ENCODE peak calls at places on chromosomes 7 and 10, in four cellular contexts. P is neural progenitor cell, W is gastrocnemius medialis, D is endothelial cell of umbilical vein. Z is an unnamed sample.

GRCh38 chr10:43809211-43809930 is 160.7 kb upstream of the ZNF32 start:
- DNase-seq in P (no peak), W (no peak), D (peak; percentile 52), Z (no peak)

GRCh38 chr7:156675721-156676120 is 35.1 kb downstream of the RNF32 start:
- DNase-seq in P (no peak), D (no peak), W (no peak), Z (no peak)

GRCh38 chr7:17021205-17021604 is 139.4 kb upstream of the AGR3 start:
- DNase-seq in P (no peak), D (no peak), W (no peak), Z (no peak)

GRCh38 chr10:128186959-128187787 is 61.0 kb upstream of the MKI67 start:
- DNase-seq in P (no peak), W (no peak), D (no peak), Z (no peak)

GRCh38 chr7:141231018-141231792 is 157.3 kb downstream of the TMEM178B start:
- DNase-seq in W (no peak), P (peak; percentile 72), D (no peak), Z (no peak)

GRCh38 chr10:75165684-75166622 is 44.6 kb upstream of the VDAC2 start:
- DNase-seq in W (no peak), D (no peak), P (no peak), Z (no peak)

GRCh38 chr7:30446266-30446665 is 32.3 kb downstream of the NOD1 start:
- DNase-seq in P (no peak), W (no peak), D (no peak), Z (no peak)

GRCh38 chr10:130973127-130973839 is 338.2 kb downstream of the TCERG1L start:
- DNase-seq in P (no peak), W (no peak), D (no peak), Z (no peak)

GRCh38 chr7:77771901-77772300 is 26.3 kb downstream of the TMEM60 start:
- DNase-seq in D (no peak), W (no peak), P (no peak), Z (no peak)

GRCh38 chr10:80410578-80411145 is 2.3 kb downstream of the PRXL2A start:
- DNase-seq in D (peak; percentile 61), W (no peak), P (no peak), Z (no peak)

GRCh38 chr10:126135177-126135576 is 238.8 kb downstream of the FANK1 start:
- DNase-seq in P (peak; percentile 52), D (no peak), W (no peak), Z (no peak)

GRCh38 chr7:135386181-135386580 is 123.7 kb downstream of the CNOT4 start:
- DNase-seq in W (no peak), D (peak; percentile 6), P (no peak), Z (no peak)

GRCh38 chr10:94963901-94964300 is 25.4 kb downstream of the CYP2C9 start:
- DNase-seq in D (peak; percentile 19), W (no peak), P (peak; percentile 90), Z (no peak)

GRCh38 chr10:100508691-100509150 is 10.9 kb downstream of the SEC31B start:
- DNase-seq in P (peak; percentile 81), D (peak; percentile 73), W (no peak), Z (no peak)

GRCh38 chr7:128352636-128353035 is 8.9 kb downstream of the PRRT4 start:
- DNase-seq in W (no peak), D (no peak), P (no peak), Z (no peak)

GRCh38 chr7:88230646-88231045 is 10.8 kb upstream of the SRI start:
- DNase-seq in D (no peak), W (no peak), P (no peak), Z (no peak)

GRCh38 chr10:116080553-116080952 is 192.5 kb downstream of the GFRA1 start:
- DNase-seq in D (no peak), P (no peak), W (no peak), Z (no peak)

GRCh38 chr10:50855015-50855414 is 30.4 kb downstream of the A1CF start:
- DNase-seq in D (no peak), W (no peak), P (no peak), Z (no peak)

GRCh38 chr7:150994141-150994837 is 3.5 kb downstream of the NOS3 start:
- DNase-seq in W (no peak), P (no peak), D (peak; percentile 90), Z (no peak)

GRCh38 chr7:17528636-17529035 is 230.2 kb downstream of the AHR start:
- DNase-seq in P (no peak), W (no peak), D (no peak), Z (no peak)

GRCh38 chr10:21329995-21330627 is 195.4 kb downstream of the SKIDA1 start:
- DNase-seq in P (no peak), W (no peak), D (peak; percentile 95), Z (no peak)

GRCh38 chr7:44177570-44178131 is 11.6 kb downstream of the GCK start:
- DNase-seq in W (no peak), D (no peak), P (peak; percentile 26), Z (no peak)

GRCh38 chr10:24618401-24618800 is 105.3 kb downstream of the ARHGAP21 start:
- DNase-seq in W (no peak), P (no peak), D (no peak), Z (no peak)

GRCh38 chr10:86254526-86255174 is 111.9 kb downstream of the GRID1 start:
- DNase-seq in P (no peak), D (no peak), W (no peak), Z (no peak)

GRCh38 chr10:79379512-79380124 is 32.3 kb downstream of the PPIF start:
- DNase-seq in W (no peak), P (no peak), D (no peak), Z (no peak)

GRCh38 chr10:75475470-75476182 is 44.2 kb downstream of the LRMDA start:
- DNase-seq in W (no peak), P (no peak), D (no peak), Z (no peak)

GRCh38 chr10:86585037-86585725 is 63.6 kb upstream of the WAPL start:
- DNase-seq in P (peak; percentile 86), W (peak; percentile 37), D (peak; percentile 69), Z (peak; percentile 23)

GRCh38 chr10:114163062-114163861 is 10.7 kb downstream of the CCDC186 start:
- DNase-seq in W (no peak), D (peak; percentile 20), P (no peak), Z (no peak)

GRCh38 chr10:47319798-47320197 is 2.5 kb upstream of the GDF2 start:
- DNase-seq in D (no peak), W (no peak), P (no peak), Z (no peak)

GRCh38 chr10:96651998-96652431 is 65.2 kb upstream of the TM9SF3 start:
- DNase-seq in D (no peak), W (no peak), P (no peak), Z (no peak)

GRCh38 chr10:70589762-70590662 is 12.5 kb downstream of the PRF1 start:
- DNase-seq in P (no peak), W (no peak), D (no peak), Z (no peak)

GRCh38 chr10:81920213-81920829 is 45.3 kb downstream of the NRG3 start:
- DNase-seq in P (peak; percentile 48), W (no peak), D (peak; percentile 10), Z (no peak)

GRCh38 chr10:47402681-47403301 is 18.7 kb upstream of the ZNF488 start:
- DNase-seq in D (peak; percentile 87), P (peak; percentile 29), W (no peak), Z (no peak)

GRCh38 chr7:50769160-50769484 is 13.6 kb downstream of the GRB10 start:
- DNase-seq in D (no peak), W (no peak), P (no peak), Z (no peak)
- H3K9me3 ChIP-seq in D (no peaks in the 10 kb centered on the region), W (no peaks in the 10 kb centered on the region), P (no peaks in the 10 kb centered on the region), Z (no peaks in the 10 kb centered on the region)

GRCh38 chr10:89535185-89536012 is at the start of gene SLC16A12:
- DNase-seq in P (peak; percentile 87), W (no peak), D (no peak), Z (no peak)
- H3K4me3 ChIP-seq in P (peak within 1 kb of the TSS; percentile 61), W (peak within 1 kb of the TSS; percentile 47), D (no peak within 1 kb of the TSS), Z (peak within 1 kb of the TSS; percentile 69)

DNA sequence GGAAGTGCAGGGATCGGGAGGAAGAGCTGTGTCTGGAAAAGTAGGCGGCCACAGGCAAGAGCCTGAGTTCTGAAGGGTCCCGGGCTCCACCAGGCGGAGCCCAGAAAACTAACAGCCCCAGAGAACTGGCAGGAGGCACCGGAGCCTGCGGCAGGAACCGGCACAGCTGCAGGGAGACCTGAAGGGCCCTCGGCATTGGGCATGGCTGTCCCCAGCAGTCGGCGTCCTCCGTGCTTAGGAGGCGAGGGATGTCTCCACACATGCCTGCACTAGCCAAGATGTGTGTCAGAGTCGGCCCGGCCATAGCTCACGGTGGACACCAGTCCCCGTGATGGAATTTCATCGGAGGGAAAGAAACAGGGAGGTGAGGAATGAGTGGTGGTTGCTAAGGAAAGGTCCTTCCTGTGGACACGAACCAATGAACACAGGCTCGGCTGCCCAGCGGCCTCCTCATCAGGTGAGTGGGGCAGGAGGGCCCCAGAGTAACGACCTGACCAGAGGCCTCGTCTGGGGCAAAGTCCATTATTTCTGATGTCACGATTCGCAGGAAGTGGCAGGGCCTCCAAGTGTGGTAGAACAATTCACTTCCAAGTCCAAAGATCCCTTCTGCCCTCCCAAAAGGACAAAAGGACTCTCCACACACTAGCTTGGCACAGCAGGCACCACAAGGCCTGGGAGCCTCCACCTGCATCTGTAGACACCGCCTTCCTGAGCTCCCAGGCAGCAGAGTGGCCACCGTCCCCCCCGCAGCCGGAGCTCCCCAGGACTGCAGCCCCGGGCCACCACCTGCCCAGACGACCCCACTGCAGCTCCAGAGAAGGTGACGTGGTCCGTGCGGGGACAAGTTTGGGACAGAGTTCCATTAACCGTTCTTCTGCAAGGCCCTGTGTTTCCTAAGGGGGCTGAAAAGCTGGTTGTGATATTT is 444.2 kb downstream of the PTPRN2 start:
- DNase-seq in D (no peak), W (no peak), P (no peak), Z (no peak)
- H3K9me3 ChIP-seq in D (peaks cover 4% of the 10 kb centered on the region), W (no peaks in the 10 kb centered on the region), P (no peaks in the 10 kb centered on the region), Z (no peaks in the 10 kb centered on the region)

GRCh38 chr10:5598085-5598690 is 68.2 kb downstream of the ASB13 start:
- DNase-seq in P (no peak), W (no peak), D (no peak), Z (no peak)

GRCh38 chr10:5596611-5597341 is 69.6 kb downstream of the ASB13 start:
- DNase-seq in P (no peak), W (no peak), D (no peak), Z (no peak)

GRCh38 chr10:5595095-5595494 is 70.3 kb downstream of the CALML3 start:
- DNase-seq in D (no peak), W (no peak), P (no peak), Z (no peak)

GRCh38 chr10:5594271-5595036 is 69.7 kb downstream of the CALML3 start:
- DNase-seq in D (peak; percentile 33), P (no peak), W (no peak), Z (no peak)

DNA sequence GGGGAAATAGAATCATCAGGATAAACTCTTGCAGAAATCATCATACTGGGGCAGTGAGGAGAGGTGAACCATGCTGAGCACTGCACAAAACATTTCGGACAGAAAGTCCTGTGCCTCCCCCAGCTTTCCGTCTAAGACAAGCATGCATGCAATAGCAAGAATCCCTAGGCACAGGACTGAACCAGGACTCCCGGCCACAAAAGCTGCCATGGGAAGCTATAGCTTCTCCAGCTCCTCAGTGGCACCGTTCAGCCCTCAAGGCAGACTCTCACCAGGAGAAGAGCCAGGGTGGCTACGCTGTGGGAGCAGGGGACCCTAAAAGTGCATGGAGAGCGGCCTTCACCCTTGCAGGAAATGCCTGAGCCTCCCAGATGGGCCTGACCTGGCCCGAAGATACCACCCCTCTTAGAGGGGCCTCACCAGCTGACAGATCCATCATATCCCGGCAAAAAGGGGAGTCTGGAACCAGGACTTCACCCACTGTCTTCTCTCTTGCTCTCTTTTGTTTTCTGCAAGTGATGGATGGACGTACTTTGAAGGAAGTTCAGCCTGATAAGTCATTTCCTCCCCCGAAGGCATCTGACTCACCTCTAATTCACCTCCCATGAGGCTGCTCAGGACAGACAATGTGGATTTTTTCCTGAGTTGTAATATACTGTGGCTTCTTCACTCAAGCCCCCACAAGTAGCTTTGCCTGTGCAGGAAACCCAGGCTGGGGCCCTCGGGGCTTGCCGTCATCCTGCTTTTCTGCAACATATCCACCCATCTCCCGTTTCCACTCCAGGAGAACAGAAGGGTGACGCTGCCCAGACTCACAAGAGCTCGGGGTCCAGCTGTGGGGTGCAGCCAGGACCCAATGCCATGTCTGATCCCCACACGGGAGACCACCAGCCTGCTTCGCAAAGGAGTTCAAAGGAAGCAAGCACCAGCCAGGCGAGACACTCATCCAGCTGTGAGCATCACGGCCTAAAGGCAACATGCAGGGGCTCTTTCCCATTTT is 70.5 kb downstream of the ASB13 start:
- DNase-seq in P (no peak), W (no peak), D (peak; percentile 92), Z (no peak)
- H3K4me3 ChIP-seq in P (no peak overlapping the region), W (no peak overlapping the region), D (no peak overlapping the region), Z (no peak overlapping the region)

Z was measured in thoracic aorta.